ENCODE peak calls at places on chromosomes 13 and 19, in six cellular contexts. Z is A549, B is GM12878, E is K562, U is endothelial cell of umbilical vein, Q is HepG2. F is an unnamed sample.

GRCh38 chr19:39788244-39788643 is 9.6 kb downstream of the LEUTX start:
- DNase-seq in E (no peak), Q (no peak), U (no peak), B (no peak), Z (no peak), F (no peak)

GRCh38 chr13:40653558-40654318 is 12.7 kb downstream of the FOXO1 start:
- DNase-seq in E (no peak), B (no peak), Q (no peak), U (peak), Z (no peak), F (peak)

GRCh38 chr19:12825259-12826131 is 8.9 kb downstream of the RTBDN start:
- DNase-seq in B (no peak), Z (peak), Q (no peak), E (peak), U (peak), F (no peak)

GRCh38 chr13:64397699-64398098 is 2832.4 kb downstream of the PCDH9 start:
- DNase-seq in Q (no peak), U (peak), E (no peak), B (no peak), Z (no peak), F (no peak)

GRCh38 chr13:99816321-99816720 is 155.2 kb downstream of the ZIC5 start:
- DNase-seq in E (no peak), Q (no peak), U (no peak), B (no peak), Z (no peak), F (no peak)

GRCh38 chr13:111907341-111907880 is 159.5 kb upstream of the SOX1 start:
- DNase-seq in B (no peak), U (no peak), Q (no peak), E (no peak), Z (no peak), F (no peak)

GRCh38 chr19:5472303-5472702 is 17.1 kb downstream of the ZNRF4 start:
- DNase-seq in E (no peak), U (no peak), Z (no peak), Q (no peak), B (no peak), F (no peak)

GRCh38 chr19:12052057-12052570 is 647 bp downstream of the ZNF878 start:
- DNase-seq in Z (no peak), E (no peak), U (peak), B (no peak), Q (no peak), F (no peak)

GRCh38 chr13:70333752-70334151 is 225.5 kb upstream of the KLHL1 start:
- DNase-seq in Q (no peak), U (no peak), Z (no peak), B (no peak), E (no peak), F (no peak)

GRCh38 chr13:110630566-110631119 is 15.3 kb downstream of the NAXD start:
- DNase-seq in E (no peak), U (no peak), B (no peak), Q (no peak), Z (no peak), F (no peak)

GRCh38 chr19:54916822-54917221 is 10.9 kb downstream of the NCR1 start:
- DNase-seq in Q (no peak), E (no peak), Z (no peak), B (peak), U (no peak), F (peak)

GRCh38 chr13:41054212-41054877 is 7.0 kb upstream of the WBP4 start:
- DNase-seq in B (peak), U (peak), E (no peak), Z (peak), Q (peak), F (peak)

GRCh38 chr19:47097396-47098217 is 16.0 kb downstream of the ZC3H4 start:
- DNase-seq in Q (no peak), Z (no peak), U (no peak), E (no peak), B (no peak), F (no peak)

GRCh38 chr19:19338082-19338481 is 17.5 kb downstream of the MAU2 start:
- DNase-seq in U (no peak), Q (no peak), E (no peak), Z (no peak), B (no peak), F (no peak)

GRCh38 chr19:28444371-28444770 is 768.6 kb downstream of the UQCRFS1 start:
- DNase-seq in E (no peak), Z (no peak), U (no peak), Q (no peak), B (no peak), F (no peak)

GRCh38 chr13:48400820-48401219 is 12.1 kb downstream of the LPAR6 start:
- DNase-seq in Z (peak), U (peak), E (no peak), B (peak), Q (no peak), F (peak)

GRCh38 chr13:28531195-28531955 is 36.4 kb upstream of the FLT1 start:
- DNase-seq in B (no peak), U (peak), Q (no peak), Z (no peak), E (no peak), F (peak)

GRCh38 chr19:17314007-17314589 is 4.7 kb downstream of the DDA1 start:
- DNase-seq in Q (no peak), E (no peak), B (no peak), Z (no peak), U (no peak), F (no peak)
- H3K4me3 ChIP-seq in Q (no peak), E (no peak), B (no peak), Z (no peak), U (no peak), F (no peak)

GRCh38 chr13:43805681-43806128 is 18.9 kb upstream of the ENOX1 start:
- DNase-seq in Q (no peak), U (no peak), Z (peak), E (no peak), B (no peak), F (no peak)
- TF ChIP-seq POLR2A in Q (no peak), U (no peak), Z (no peak), E (no peak), B (no peak), F (no peak)

DNA sequence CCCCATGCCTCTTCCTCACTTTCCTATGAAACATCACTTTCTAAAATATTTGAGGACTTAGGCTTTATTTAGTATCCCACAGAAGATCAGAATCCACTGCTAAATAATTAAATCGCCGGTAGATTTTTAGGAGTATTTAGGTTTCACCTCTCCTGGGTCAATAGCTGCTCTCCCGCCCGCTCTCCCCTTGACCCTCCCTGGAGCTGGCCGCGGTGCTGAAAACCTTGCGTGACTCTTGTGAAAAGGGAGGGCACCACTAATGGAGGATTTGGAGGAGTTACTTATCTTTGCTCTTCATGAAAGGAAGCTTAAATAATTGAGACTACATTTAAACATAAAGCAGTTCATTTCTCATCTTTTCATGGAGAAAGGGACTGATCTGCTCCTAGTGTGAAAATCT is 14.1 kb downstream of the POU4F1 start:
- DNase-seq in Z (no peak), Q (peak), E (peak), B (no peak), U (no peak), F (peak)
- TF ChIP-seq MYC in Z (no peak), Q (no peak), E (no peak), B (no peak), U (no peak), F (no peak)

GRCh38 chr19:6588508-6589345 is 2.2 kb downstream of the CD70 start:
- DNase-seq in U (no peak), Z (no peak), Q (no peak), E (peak), B (no peak), F (peak)

GRCh38 chr19:6587998-6588507 is 2.9 kb downstream of the CD70 start:
- DNase-seq in Q (no peak), B (no peak), E (peak), U (no peak), Z (no peak), F (no peak)

GRCh38 chr19:6590458-6591319 is at the start of gene CD70:
- DNase-seq in B (peak), E (peak), Q (no peak), U (no peak), Z (peak), F (peak)

GRCh38 chr19:6587093-6587820 is 3.7 kb downstream of the CD70 start:
- DNase-seq in U (no peak), E (peak), B (no peak), Z (no peak), Q (no peak), F (no peak)

DNA sequence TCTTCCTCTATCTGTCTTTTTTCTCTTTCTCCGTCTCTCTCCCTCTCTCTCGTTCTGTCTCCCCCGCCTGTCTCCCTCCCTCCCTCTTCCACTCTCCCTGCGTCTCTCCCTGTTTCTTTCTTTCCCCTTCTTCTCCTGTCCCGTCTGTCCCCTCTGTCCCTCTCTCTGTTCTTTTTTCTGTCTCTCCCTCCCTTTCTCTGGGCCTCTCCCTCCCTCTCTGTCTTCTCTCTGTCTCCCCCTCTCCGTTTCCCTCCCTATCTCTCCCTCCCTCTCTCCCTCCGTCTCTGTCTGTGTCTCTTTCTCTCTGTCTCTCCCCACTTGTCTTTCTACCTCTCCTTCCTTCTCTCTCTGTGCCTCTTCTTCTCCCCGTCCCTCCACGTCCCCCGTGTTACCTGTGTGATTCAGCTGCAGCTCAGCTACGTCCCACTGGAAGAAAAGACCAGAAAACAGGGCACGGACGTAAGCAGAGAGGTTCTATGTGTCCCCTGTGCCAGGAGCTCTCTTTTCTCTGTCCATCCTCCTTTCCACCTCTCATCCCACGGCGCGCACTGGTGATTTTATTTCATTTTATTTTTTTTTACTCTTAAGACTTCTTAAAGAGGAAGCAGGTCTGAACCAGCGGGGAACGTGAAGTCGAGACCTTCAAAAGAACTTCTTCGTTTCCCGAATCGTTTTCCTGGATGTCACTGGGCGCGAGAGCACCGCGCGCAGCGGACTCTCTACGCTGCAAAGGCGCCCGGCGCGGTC is 1.1 kb downstream of the CD70 start:
- DNase-seq in U (no peak), Z (no peak), E (no peak), Q (no peak), B (no peak), F (peak)
- H3K4me3 ChIP-seq in U (no peak), Z (peak), E (no peak), Q (no peak), B (peak), F (peak)

GRCh38 chr19:10106100-10106936 is at the start of gene PPAN:
- DNase-seq in U (peak), Q (peak), E (peak), B (peak), Z (peak), F (peak)
- TF ChIP-seq POLR2A in U (peak), Q (peak), E (peak), B (peak), Z (peak), F (peak)

DNA sequence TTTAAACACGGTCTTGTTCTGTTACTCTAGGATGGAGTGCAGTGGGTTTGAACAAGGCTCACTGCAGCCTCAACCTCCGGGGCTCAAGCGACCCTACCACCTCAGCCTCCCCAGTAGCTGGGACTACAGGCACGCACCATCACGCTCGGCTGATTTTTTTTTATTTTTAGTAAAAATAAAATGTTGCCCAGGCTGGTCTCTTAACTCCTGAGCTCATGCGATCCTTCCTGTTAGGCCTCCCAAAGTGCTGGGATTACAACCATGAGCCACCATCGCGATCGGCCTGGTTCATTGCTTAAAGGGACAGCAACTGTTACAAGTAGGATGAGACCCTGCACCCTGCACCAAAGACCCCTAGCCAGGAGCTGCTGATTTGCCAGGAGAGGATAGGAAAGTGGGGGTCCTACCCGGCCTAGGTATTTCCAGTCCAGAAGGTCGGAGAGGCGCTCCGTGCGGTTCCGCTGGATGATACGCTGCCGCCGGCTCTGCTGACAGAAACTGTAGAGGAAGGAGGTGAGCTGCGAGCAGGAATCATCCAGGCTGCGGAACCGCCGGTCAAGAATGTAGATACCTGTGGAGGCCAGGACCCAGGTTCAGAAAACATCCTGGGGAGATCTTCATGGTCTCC is 5.1 kb downstream of the FTL start:
- DNase-seq in Z (no peak), B (no peak), U (no peak), E (no peak), Q (no peak), F (peak)
- TF ChIP-seq MYC in Z (no peak), B (no peak), U (no peak), E (no peak), Q (no peak), F (no peak)

DNA sequence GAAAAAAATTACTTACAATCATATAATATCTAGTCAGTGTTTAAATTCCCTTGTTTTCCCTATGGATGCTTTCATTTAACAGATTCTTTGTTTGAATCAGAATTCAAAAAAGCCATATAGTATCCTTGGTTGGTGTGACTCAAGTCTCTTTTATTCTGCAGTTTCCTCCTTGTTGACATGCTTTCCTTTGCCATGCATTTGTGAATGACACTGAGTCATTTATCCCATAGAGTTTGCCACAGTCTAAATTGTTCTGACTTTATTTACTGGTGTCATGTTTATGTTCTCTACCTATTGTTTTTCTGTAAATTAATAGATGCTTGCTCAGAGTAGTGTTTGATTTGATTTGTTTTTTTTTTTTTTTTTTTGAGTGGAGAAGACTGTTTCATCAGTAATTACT is 893.8 kb upstream of the SLC10A2 start:
- DNase-seq in B (no peak), U (peak), E (no peak), Z (no peak), Q (no peak), F (no peak)
- H3K4me3 ChIP-seq in B (no peak), U (no peak), E (no peak), Z (no peak), Q (no peak), F (no peak)

GRCh38 chr19:2142173-2142829 is 9.1 kb downstream of the AP3D1 start:
- DNase-seq in B (no peak), E (no peak), U (no peak), Q (no peak), Z (no peak), F (no peak)

GRCh38 chr19:2136796-2137195 is 14.6 kb downstream of the AP3D1 start:
- DNase-seq in B (no peak), Z (no peak), Q (no peak), E (no peak), U (no peak), F (no peak)

GRCh38 chr19:2140193-2140545 is 11.2 kb downstream of the AP3D1 start:
- DNase-seq in Q (no peak), E (no peak), Z (no peak), U (no peak), B (no peak), F (no peak)

GRCh38 chr19:2138061-2138728 is 13.2 kb downstream of the AP3D1 start:
- DNase-seq in Z (no peak), E (no peak), U (no peak), B (no peak), Q (no peak), F (no peak)

DNA sequence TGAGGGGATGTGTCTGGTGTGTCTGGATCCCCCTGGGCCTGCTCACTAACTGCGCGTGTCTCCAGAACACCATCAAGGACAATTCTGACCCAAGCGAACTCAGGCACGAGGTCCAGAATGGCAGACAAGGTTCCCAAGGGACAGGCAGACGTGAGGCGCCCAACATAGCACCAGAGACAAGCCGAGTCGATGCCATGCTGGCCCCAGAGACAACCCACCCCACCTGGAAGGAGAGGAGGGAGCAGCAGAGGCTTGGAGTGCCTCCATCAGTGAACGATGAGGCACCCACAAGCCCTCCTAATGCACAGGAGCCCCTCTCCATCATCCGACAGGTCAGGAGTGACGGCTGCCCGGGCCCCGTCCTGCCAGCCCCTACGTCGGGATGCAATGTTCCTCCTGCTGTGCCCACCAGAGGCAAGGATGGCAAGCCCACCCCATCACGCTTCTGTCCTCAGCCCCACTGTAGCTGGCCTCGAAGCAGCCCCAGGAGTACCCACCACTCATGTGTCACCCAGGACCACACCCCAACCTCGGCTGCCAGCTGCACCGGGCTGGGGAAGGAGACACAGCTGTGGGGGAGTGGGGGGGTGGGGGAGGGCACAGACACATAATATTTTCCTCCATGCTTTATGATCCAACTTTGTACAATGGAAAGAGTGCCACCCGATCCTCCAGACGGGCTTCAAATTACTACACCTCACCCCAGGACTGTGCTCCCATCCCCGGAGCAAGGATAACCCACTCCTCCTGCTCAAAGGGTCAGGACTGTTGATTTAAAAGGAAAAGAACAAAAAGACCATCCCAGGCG is 11.8 kb downstream of the AP3D1 start:
- DNase-seq in B (no peak), U (no peak), Z (no peak), Q (no peak), E (no peak), F (no peak)
- TF ChIP-seq POLR2A in B (no peak), U (no peak), Z (no peak), Q (no peak), E (no peak), F (no peak)

GRCh38 chr19:2058570-2059421 is 7.8 kb upstream of the MKNK2 start:
- DNase-seq in E (no peak), B (no peak), U (no peak), Q (no peak), Z (no peak), F (no peak)

GRCh38 chr19:2061093-2061935 is 10.3 kb upstream of the MKNK2 start:
- DNase-seq in B (peak), Z (peak), U (peak), E (peak), Q (peak), F (peak)

GRCh38 chr19:2061936-2062729 is 11.1 kb upstream of the MKNK2 start:
- DNase-seq in Z (no peak), E (peak), U (no peak), Q (peak), B (no peak), F (no peak)

GRCh38 chr19:2057484-2058469 is 6.7 kb upstream of the MKNK2 start:
- DNase-seq in U (no peak), Z (no peak), E (no peak), B (no peak), Q (no peak), F (no peak)

DNA sequence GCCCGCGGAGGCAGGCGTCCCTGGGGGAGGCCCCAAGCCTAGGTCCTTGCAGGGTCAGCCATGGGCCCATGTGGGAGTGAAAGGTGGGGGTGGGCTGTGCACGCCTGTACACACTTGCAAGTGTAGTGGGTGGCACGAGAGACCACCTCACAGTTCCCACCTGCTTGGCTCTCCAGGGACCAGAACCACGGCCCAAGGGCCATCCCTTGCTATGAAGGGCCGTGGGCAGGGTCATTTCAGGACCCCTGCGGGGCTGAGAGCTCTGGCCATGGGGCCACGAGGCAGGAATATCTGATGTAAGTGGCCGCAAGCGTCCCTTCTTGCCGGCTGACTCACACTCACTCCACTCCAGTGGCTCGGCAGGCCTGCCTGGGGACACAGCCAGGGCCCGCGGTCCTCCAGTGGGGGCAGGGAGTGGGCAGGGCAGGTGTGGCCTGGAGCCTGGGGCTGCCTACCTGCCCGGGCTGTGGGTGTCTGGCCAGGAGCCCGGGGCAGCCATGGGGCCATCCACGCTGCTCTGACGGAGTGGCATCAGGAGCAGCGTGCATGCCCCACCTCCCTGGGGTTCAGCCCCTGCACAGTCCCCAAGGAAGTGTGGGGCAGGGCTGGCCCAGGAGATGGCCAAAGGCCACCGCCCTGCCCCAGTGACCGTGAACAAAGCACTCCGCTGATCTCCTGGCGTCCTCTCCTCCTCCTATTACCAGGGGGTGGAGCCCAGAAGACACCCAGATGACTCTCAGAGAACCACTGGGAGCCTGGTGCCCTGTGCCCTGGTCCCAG is 8.6 kb upstream of the MKNK2 start:
- DNase-seq in E (no peak), U (no peak), Q (peak), Z (peak), B (no peak), F (peak)
- TF ChIP-seq MYC in E (peak), U (no peak), Q (peak), Z (peak), B (no peak), F (peak)

F was measured in NB4.